ENCODE peak calls at places on chromosomes 16 and 17, in six cellular contexts. Z, O, K, I, S and N are unnamed samples.

GRCh38 chr16:81468269-81468902 is 23.8 kb downstream of the CMIP start:
- DNase-seq in O (no peak), I (peak), K (no peak), Z (no peak), S (no peak), N (no peak)

GRCh38 chr17:42655528-42655927 is 3.6 kb upstream of the TUBG2 start:
- DNase-seq in Z (no peak), K (no peak), I (no peak), S (peak), O (no peak), N (no peak)

GRCh38 chr17:82668631-82669099 is 20.4 kb upstream of the WDR45B start:
- DNase-seq in Z (peak), I (peak), O (peak), K (peak), S (no peak), N (no peak)

GRCh38 chr16:67926181-67926742 is 5.4 kb downstream of the CTRL start:
- DNase-seq in I (peak), O (no peak), K (no peak), S (no peak), Z (no peak), N (no peak)

GRCh38 chr16:67278773-67279295 is 498 bp upstream of the PLEKHG4 start:
- DNase-seq in O (no peak), K (peak), Z (no peak), I (no peak), S (no peak), N (no peak)

GRCh38 chr17:956905-957304 is 22.7 kb downstream of the NXN start:
- DNase-seq in O (no peak), S (no peak), Z (no peak), I (peak), K (no peak), N (peak)

GRCh38 chr16:12395266-12395665 is 408.4 kb downstream of the CPPED1 start:
- DNase-seq in O (no peak), I (no peak), S (no peak), K (no peak), Z (no peak), N (no peak)

GRCh38 chr17:2724783-2725164 is 13.2 kb upstream of the CLUH start:
- DNase-seq in Z (no peak), S (no peak), I (no peak), K (peak), O (no peak), N (no peak)

GRCh38 chr17:37770631-37771518 is 26.0 kb upstream of the HNF1B start:
- DNase-seq in Z (peak), O (no peak), I (no peak), S (peak), K (peak), N (no peak)

GRCh38 chr16:90022209-90023077 is 3.2 kb upstream of the DBNDD1 start:
- DNase-seq in O (no peak), K (peak), I (peak), S (peak), Z (peak), N (peak)

GRCh38 chr17:66755101-66755943 is 79.6 kb upstream of the CACNG5 start:
- DNase-seq in S (no peak), I (no peak), O (no peak), K (peak), Z (no peak), N (no peak)

GRCh38 chr17:40936976-40937375 is 470 bp downstream of the KRT23 start:
- DNase-seq in K (no peak), S (no peak), Z (no peak), I (no peak), O (no peak), N (no peak)

GRCh38 chr17:32882029-32882428 is 5.1 kb upstream of the MYO1D start:
- DNase-seq in O (no peak), K (no peak), S (no peak), Z (no peak), I (no peak), N (no peak)

GRCh38 chr17:50570516-50570915 is 10.0 kb downstream of the CACNA1G start:
- DNase-seq in O (no peak), I (no peak), K (no peak), S (no peak), Z (no peak), N (no peak)

GRCh38 chr16:68642436-68643064 is 2.6 kb upstream of the CDH3 start:
- DNase-seq in S (no peak), K (no peak), I (no peak), O (no peak), Z (no peak), N (no peak)

GRCh38 chr17:5583426-5584382 is 605 bp downstream of the NLRP1 start:
- DNase-seq in I (peak), Z (peak), S (no peak), K (no peak), O (no peak), N (no peak)

GRCh38 chr16:74448990-74449389 is 27.7 kb upstream of the CLEC18B start:
- DNase-seq in O (peak), S (peak), K (peak), I (no peak), Z (peak), N (peak)

GRCh38 chr17:51493206-51493605 is 232.9 kb downstream of the UTP18 start:
- DNase-seq in K (no peak), S (no peak), O (no peak), I (no peak), Z (no peak), N (no peak)

GRCh38 chr17:32627233-32628008 is 140.6 kb downstream of the CDK5R1 start:
- DNase-seq in I (no peak), K (no peak), S (no peak), O (no peak), Z (peak), N (no peak)

GRCh38 chr17:42623732-42624596 is 14.5 kb downstream of the TUBG1 start:
- DNase-seq in Z (peak), O (no peak), S (peak), K (peak), I (no peak), N (no peak)

GRCh38 chr16:27824786-27825185 is 238.7 kb downstream of the GSG1L start:
- DNase-seq in I (peak), K (no peak), Z (no peak), S (no peak), O (no peak), N (no peak)

GRCh38 chr17:46979023-46979870 is at the start of gene RPRML:
- DNase-seq in S (no peak), K (peak), Z (peak), O (no peak), I (peak), N (no peak)

GRCh38 chr17:42979511-42980273 is at the start of gene PTGES3L:
- DNase-seq in K (peak), Z (peak), I (peak), O (no peak), S (no peak), N (no peak)

GRCh38 chr16:49019081-49019633 is 262.5 kb downstream of the CBLN1 start:
- DNase-seq in O (no peak), S (peak), K (no peak), I (no peak), Z (peak), N (no peak)

GRCh38 chr17:8965394-8966168 is at the start of gene PIK3R5:
- DNase-seq in S (no peak), O (no peak), Z (no peak), K (peak), I (peak), N (no peak)

GRCh38 chr17:78127240-78127887 is 1.2 kb downstream of the TMC6 start:
- DNase-seq in K (peak), S (no peak), Z (no peak), I (peak), O (no peak), N (no peak)

GRCh38 chr17:79011451-79012147 is 2.0 kb upstream of the CANT1 start:
- DNase-seq in Z (no peak), K (no peak), S (no peak), I (peak), O (no peak), N (no peak)

GRCh38 chr17:18132711-18133110 is 24.2 kb downstream of the MYO15A start:
- DNase-seq in I (no peak), K (no peak), O (no peak), S (no peak), Z (no peak), N (no peak)

GRCh38 chr16:68908000-68908313 is 64.6 kb downstream of the TANGO6 start:
- DNase-seq in Z (no peak), K (no peak), S (no peak), O (peak), I (no peak), N (no peak)

GRCh38 chr17:64218066-64218465 is 45.0 kb downstream of the TEX2 start:
- DNase-seq in K (no peak), S (no peak), I (no peak), O (no peak), Z (no peak), N (no peak)

GRCh38 chr17:49583889-49584288 is 8.2 kb downstream of the NXPH3 start:
- DNase-seq in K (no peak), Z (no peak), I (no peak), O (no peak), S (no peak), N (no peak)

GRCh38 chr17:71184716-71185115 is 936.1 kb upstream of the SOX9 start:
- DNase-seq in I (no peak), O (no peak), K (no peak), Z (peak), S (no peak), N (no peak)